ENCODE peak calls at places on chromosomes 16 and 17, in four cellular contexts. One of them, this sample, is unnamed.

GRCh38 chr16:86824751-86825310 is 246.5 kb downstream of the FOXL1 start:
- DNase-seq in EH: no peak
- DNase-seq in hypothalamus: no peak
- DNase-seq in choroid plexus epithelial cell: peak
- DNase-seq in this sample: peak

GRCh38 chr17:27526603-27527002 is 70.4 kb downstream of the KSR1 start:
- DNase-seq in EH: peak
- DNase-seq in hypothalamus: no peak
- DNase-seq in choroid plexus epithelial cell: peak
- DNase-seq in this sample: peak

GRCh38 chr16:57091990-57092785 is at the start of gene CPNE2:
- DNase-seq in EH: peak
- DNase-seq in hypothalamus: peak
- DNase-seq in choroid plexus epithelial cell: peak
- DNase-seq in this sample: peak

GRCh38 chr17:19348081-19348650 is 14.4 kb downstream of the B9D1 start:
- DNase-seq in EH: no peak
- DNase-seq in hypothalamus: no peak
- DNase-seq in choroid plexus epithelial cell: no peak
- DNase-seq in this sample: no peak

GRCh38 chr17:68800731-68801130 is 154.5 kb downstream of the ABCA8 start:
- DNase-seq in EH: no peak
- DNase-seq in hypothalamus: no peak
- DNase-seq in choroid plexus epithelial cell: peak
- DNase-seq in this sample: peak

GRCh38 chr16:56864910-56865309 is at the start of gene SLC12A3:
- DNase-seq in EH: no peak
- DNase-seq in hypothalamus: no peak
- DNase-seq in choroid plexus epithelial cell: no peak
- DNase-seq in this sample: no peak

GRCh38 chr16:1960665-1961630 is 1.6 kb downstream of the NDUFB10 start:
- DNase-seq in EH: peak
- DNase-seq in hypothalamus: no peak
- DNase-seq in choroid plexus epithelial cell: peak
- DNase-seq in this sample: peak

GRCh38 chr17:76626442-76626841 is 17.1 kb downstream of the ST6GALNAC1 start:
- DNase-seq in EH: no peak
- DNase-seq in hypothalamus: no peak
- DNase-seq in choroid plexus epithelial cell: no peak
- DNase-seq in this sample: no peak

GRCh38 chr17:43917348-43918025 is 10.2 kb upstream of the MPP2 start:
- DNase-seq in EH: peak
- DNase-seq in hypothalamus: no peak
- DNase-seq in choroid plexus epithelial cell: peak
- DNase-seq in this sample: peak

GRCh38 chr17:80002690-80003490 is 32.8 kb downstream of the TBC1D16 start:
- DNase-seq in EH: no peak
- DNase-seq in hypothalamus: no peak
- DNase-seq in choroid plexus epithelial cell: no peak
- DNase-seq in this sample: no peak

GRCh38 chr17:1022278-1023024 is 25.5 kb downstream of the TIMM22 start:
- DNase-seq in EH: no peak
- DNase-seq in hypothalamus: no peak
- DNase-seq in choroid plexus epithelial cell: no peak
- DNase-seq in this sample: no peak

GRCh38 chr17:6046431-6046830 is 23.7 kb upstream of the WSCD1 start:
- DNase-seq in EH: no peak
- DNase-seq in hypothalamus: no peak
- DNase-seq in choroid plexus epithelial cell: no peak
- DNase-seq in this sample: no peak

GRCh38 chr16:57530104-57530522 is 6.3 kb downstream of the CCDC102A start:
- DNase-seq in EH: peak
- DNase-seq in hypothalamus: no peak
- DNase-seq in choroid plexus epithelial cell: peak
- DNase-seq in this sample: peak

This sample was measured in amniotic epithelial cell.